ENCODE peak calls at places on chromosomes 13 and 19, in seven cellular contexts. V is SK-N-SH, X is K562, I is HepG2, F is HCT116, C is H1, K is GM12878. L is an unnamed sample.

GRCh38 chr13:102277286-102277685 is 124.6 kb downstream of the FGF14 start:
- DNase-seq in V (no peak), X (no peak), I (no peak), F (no peak), C (no peak), K (no peak), L (no peak)

GRCh38 chr19:36488816-36489138 is 584 bp downstream of the ZNF566 start:
- DNase-seq in V (peak; percentile 59), X (peak; percentile 56), I (peak; percentile 39), F (peak; percentile 13), C (no peak), K (no peak), L (peak; percentile 18)

GRCh38 chr13:113116206-113116800 is 6.3 kb upstream of the F10 start:
- DNase-seq in V (peak; percentile 14), X (no peak), I (no peak), F (no peak), C (no peak), K (no peak), L (no peak)

GRCh38 chr19:40601061-40601973 is at the start of gene LTBP4:
- DNase-seq in V (peak; percentile 74), X (peak; percentile 76), I (no peak), F (no peak), C (no peak), K (no peak), L (no peak)

GRCh38 chr13:73133536-73133935 is 74.7 kb downstream of the KLF5 start:
- DNase-seq in V (no peak), X (no peak), I (no peak), F (no peak), C (no peak), K (no peak), L (peak; percentile 72)

GRCh38 chr13:23979361-23980159 is 82.3 kb upstream of the C1QTNF9B start:
- DNase-seq in V (peak; percentile 85), X (no peak), I (peak; percentile 6), F (no peak), C (no peak), K (no peak), L (peak; percentile 43)

GRCh38 chr13:63420685-63421084 is 2005.0 kb upstream of the PCDH20 start:
- DNase-seq in V (no peak), X (no peak), I (no peak), F (no peak), C (no peak), K (no peak), L (no peak)

GRCh38 chr13:105370011-105370645 is 1165.3 kb downstream of the EFNB2 start:
- DNase-seq in V (no peak), X (no peak), I (no peak), F (no peak), C (no peak), K (no peak), L (no peak)

GRCh38 chr19:12331211-12331941 is 2.1 kb downstream of the ZNF563 start:
- DNase-seq in V (no peak), X (no peak), I (peak; percentile 96), F (no peak), C (no peak), K (peak; percentile 82), L (no peak)

GRCh38 chr19:19405919-19406877 is 723 bp downstream of the GATAD2A start:
- DNase-seq in V (peak; percentile 80), X (peak; percentile 54), I (no peak), F (no peak), C (no peak), K (no peak), L (peak; percentile 59)

GRCh38 chr19:2974342-2974932 is 2.9 kb upstream of the TLE6 start:
- DNase-seq in V (no peak), X (peak; percentile 62), I (no peak), F (no peak), C (no peak), K (no peak), L (no peak)

GRCh38 chr13:79079351-79079839 is 326.7 kb downstream of the RBM26 start:
- DNase-seq in V (no peak), X (no peak), I (no peak), F (no peak), C (no peak), K (no peak), L (no peak)

GRCh38 chr13:90414691-90415596 is 932.5 kb upstream of the MIR17HG start:
- DNase-seq in V (no peak), X (no peak), I (no peak), F (peak; percentile 4), C (no peak), K (no peak), L (no peak)

GRCh38 chr19:18940791-18941627 is at the start of gene HOMER3:
- DNase-seq in V (peak; percentile 99), X (peak; percentile 95), I (no peak), F (no peak), C (no peak), K (no peak), L (peak; percentile 81)

GRCh38 chr19:14149509-14149994 is 13.2 kb upstream of the ASF1B start:
- DNase-seq in V (peak; percentile 77), X (no peak), I (no peak), F (no peak), C (no peak), K (no peak), L (no peak)

GRCh38 chr19:14149011-14149410 is 12.6 kb upstream of the ASF1B start:
- DNase-seq in V (no peak), X (no peak), I (no peak), F (no peak), C (no peak), K (no peak), L (no peak)

GRCh38 chr19:14146789-14147216 is 10.4 kb upstream of the ASF1B start:
- DNase-seq in V (no peak), X (no peak), I (no peak), F (no peak), C (no peak), K (no peak), L (no peak)

GRCh38 chr19:14150041-14150769 is 13.8 kb upstream of the ASF1B start:
- DNase-seq in V (peak; percentile 61), X (no peak), I (no peak), F (no peak), C (no peak), K (no peak), L (no peak)

DNA sequence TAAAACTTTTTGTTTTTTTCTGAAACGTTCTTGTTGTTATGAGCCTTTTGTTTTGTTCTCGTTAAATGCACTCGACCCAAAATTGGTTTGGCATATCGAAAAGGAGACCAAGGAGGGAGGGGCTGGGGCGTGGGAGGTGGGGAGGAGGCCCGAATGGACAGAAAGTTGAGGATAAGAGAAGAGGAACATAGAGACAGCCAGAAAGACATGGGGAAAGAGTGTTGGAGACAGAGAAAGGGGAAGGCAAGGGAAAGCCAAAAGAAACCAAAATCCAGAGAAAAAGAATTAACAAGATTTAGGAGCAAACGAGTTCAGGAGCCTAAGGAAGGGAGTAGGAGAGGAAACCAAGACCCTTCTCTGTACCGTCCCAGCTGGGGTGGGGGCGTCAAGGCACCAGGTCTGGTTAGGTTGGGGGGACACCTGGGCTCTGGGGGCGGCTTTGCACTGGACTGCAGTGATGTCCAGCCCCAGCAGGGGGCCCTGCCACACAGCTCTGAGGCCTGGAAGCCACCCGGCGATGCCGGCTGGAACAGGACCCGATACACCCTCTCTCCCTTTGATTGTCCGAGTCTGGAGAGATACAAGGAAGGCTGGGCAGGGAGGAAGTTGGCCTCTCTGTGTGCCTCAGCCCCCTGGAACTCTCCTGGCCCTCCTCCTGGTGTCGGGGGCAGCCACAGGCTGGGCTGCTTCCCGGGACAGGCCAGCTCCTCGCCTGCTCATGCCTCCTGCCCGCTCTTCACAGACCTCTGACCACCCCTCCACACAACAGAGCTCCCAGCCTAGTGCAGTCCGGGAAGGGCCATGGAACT is 11.6 kb upstream of the ASF1B start:
- DNase-seq in V (peak; percentile 92), X (peak; percentile 83), I (peak; percentile 39), F (peak; percentile 36), C (no peak), K (no peak), L (peak; percentile 44)
- TF ChIP-seq JUND in V (no peak), X (no peak), I (no peak), F (no peak), C (no peak), K (no peak), L (no peak)

GRCh38 chr19:43789029-43789428 is 8.3 kb upstream of the KCNN4 start:
- DNase-seq in V (no peak), X (no peak), I (no peak), F (no peak), C (no peak), K (no peak), L (peak; percentile 75)
- TF ChIP-seq JUND in V (no peak), X (peak; percentile 7), I (no peak), F (no peak), C (no peak), K (no peak), L (no peak)

DNA sequence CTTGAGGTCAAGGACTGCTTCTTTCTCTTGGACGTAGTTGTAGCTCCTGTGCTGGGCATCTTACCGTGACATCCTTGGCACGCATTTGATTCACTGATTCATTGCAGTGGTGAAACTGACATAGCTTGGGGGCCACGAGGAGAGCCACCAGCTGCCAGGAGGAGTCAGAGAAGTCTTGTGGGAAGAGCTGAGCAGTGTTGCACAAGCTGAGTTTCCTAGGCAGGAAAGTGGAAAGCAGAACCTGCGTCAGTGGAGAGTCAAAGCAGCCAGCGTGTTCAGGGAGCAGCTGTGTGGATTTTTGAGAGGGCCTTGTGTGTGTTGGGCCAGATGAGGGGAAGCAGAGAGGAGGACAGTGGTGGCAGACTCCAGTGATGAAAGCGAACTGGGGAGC is 5.3 kb upstream of the GPR183 start:
- DNase-seq in V (peak; percentile 18), X (no peak), I (no peak), F (no peak), C (no peak), K (no peak), L (no peak)
- TF ChIP-seq JUND in V (no peak), X (no peak), I (no peak), F (no peak), C (no peak), K (no peak), L (no peak)

GRCh38 chr13:75666646-75667351 is 30.7 kb downstream of the LMO7 start:
- DNase-seq in V (no peak), X (no peak), I (no peak), F (no peak), C (no peak), K (no peak), L (no peak)
- TF ChIP-seq JUND in V (no peak), X (no peak), I (no peak), F (no peak), C (no peak), K (no peak), L (no peak)